ENCODE peak calls at places on chromosomes 3 and 15, in nine cellular contexts. C is breast epithelium, I is heart left ventricle, O is IMR-90, J is body of pancreas, G is transverse colon, T is HepG2, Q is stomach, S is esophagus squamous epithelium. A is an unnamed sample.

GRCh38 chr3:6449099-6449498 is 411.8 kb upstream of the GRM7 start:
- DNase-seq in G (no peak), S (no peak), O (no peak), I (no peak), T (no peak), Q (no peak), C (no peak), J (no peak), A (no peak)

GRCh38 chr3:100073555-100074307 is 40.6 kb downstream of the FILIP1L start:
- DNase-seq in G (peak; percentile 26), I (peak; percentile 63), T (no peak), O (peak; percentile 97), Q (no peak), J (no peak), C (no peak), S (no peak), A (peak; percentile 21)

GRCh38 chr15:75051161-75051560 is 27.8 kb downstream of the PPCDC start:
- DNase-seq in S (no peak), T (no peak), G (no peak), Q (no peak), I (peak; percentile 80), J (no peak), C (no peak), O (no peak), A (no peak)

GRCh38 chr15:69435980-69436379 is 16.6 kb upstream of the RPLP1 start:
- DNase-seq in Q (no peak), O (no peak), C (no peak), I (no peak), T (no peak), G (no peak), S (no peak), J (no peak), A (no peak)

GRCh38 chr3:118067439-118067838 is 967.2 kb downstream of the IGSF11 start:
- DNase-seq in T (no peak), J (no peak), S (no peak), G (no peak), Q (no peak), I (no peak), C (no peak), O (no peak), A (no peak)

GRCh38 chr3:184523825-184524615 is 37.6 kb upstream of the EPHB3 start:
- DNase-seq in G (no peak), O (peak; percentile 67), C (no peak), J (peak; percentile 30), Q (no peak), I (no peak), S (no peak), T (no peak), A (no peak)

GRCh38 chr15:69493406-69493805 is 40.8 kb downstream of the RPLP1 start:
- DNase-seq in C (no peak), J (no peak), I (no peak), T (no peak), O (no peak), S (no peak), G (no peak), Q (no peak), A (no peak)

GRCh38 chr15:41281236-41281635 is 50.2 kb downstream of the CHP1 start:
- DNase-seq in C (no peak), G (no peak), O (peak; percentile 92), I (no peak), S (no peak), J (no peak), Q (no peak), T (peak; percentile 37), A (no peak)

GRCh38 chr15:40016224-40016865 is 22.6 kb downstream of the SRP14 start:
- DNase-seq in Q (no peak), S (no peak), J (no peak), C (no peak), G (no peak), I (no peak), O (peak; percentile 72), T (no peak), A (no peak)

GRCh38 chr3:12875857-12876451 is 34.6 kb upstream of the RPL32 start:
- DNase-seq in I (peak; percentile 71), Q (peak; percentile 62), S (no peak), C (no peak), J (peak; percentile 70), T (no peak), O (no peak), G (peak; percentile 46), A (no peak)

GRCh38 chr3:124172846-124173245 is 180.9 kb upstream of the ROPN1 start:
- DNase-seq in Q (no peak), O (no peak), S (no peak), G (no peak), I (no peak), C (no peak), T (no peak), J (peak; percentile 14), A (no peak)

GRCh38 chr3:71754610-71755253 is 1.1 kb downstream of the GPR27 start:
- DNase-seq in G (no peak), J (no peak), Q (no peak), O (no peak), I (no peak), C (no peak), T (no peak), S (no peak), A (no peak)

GRCh38 chr3:184795493-184796198 is 16.3 kb upstream of the VPS8 start:
- DNase-seq in G (no peak), O (no peak), C (no peak), Q (no peak), T (no peak), S (no peak), J (no peak), I (no peak), A (no peak)

GRCh38 chr3:36114353-36114752 is 266.0 kb upstream of the STAC start:
- DNase-seq in I (no peak), O (no peak), Q (no peak), C (no peak), S (no peak), T (no peak), G (no peak), J (no peak), A (no peak)

GRCh38 chr3:73296258-73296635 is 234.8 kb downstream of the EBLN2 start:
- DNase-seq in S (no peak), Q (no peak), I (no peak), O (no peak), T (no peak), G (no peak), C (no peak), J (no peak), A (no peak)

GRCh38 chr15:69585937-69586336 is 133.3 kb downstream of the RPLP1 start:
- DNase-seq in O (no peak), I (no peak), J (no peak), T (no peak), C (no peak), S (no peak), G (no peak), Q (no peak), A (no peak)

GRCh38 chr3:42377681-42378080 is 32.7 kb downstream of the LYZL4 start:
- DNase-seq in S (no peak), T (no peak), O (no peak), G (no peak), C (no peak), J (no peak), Q (no peak), I (no peak), A (no peak)

GRCh38 chr3:31253782-31254181 is 278.9 kb upstream of the STT3B start:
- DNase-seq in G (no peak), T (no peak), S (no peak), I (no peak), J (no peak), O (no peak), Q (no peak), C (no peak), A (no peak)

GRCh38 chr15:62110000-62110851 is 43.4 kb downstream of the C2CD4A start:
- DNase-seq in G (peak; percentile 31), I (no peak), C (no peak), Q (no peak), J (peak; percentile 60), T (no peak), S (no peak), O (peak; percentile 62), A (no peak)

GRCh38 chr3:192851821-192852352 is 65.8 kb downstream of the MB21D2 start:
- DNase-seq in G (peak; percentile 81), C (peak; percentile 93), S (no peak), Q (peak; percentile 88), O (peak; percentile 42), J (peak; percentile 91), T (peak; percentile 86), I (no peak), A (peak; percentile 91)
- TF ChIP-seq POLR2A in G (no peak), C (no peak), S (no peak), Q (no peak), O (no peak), J (no peak), T (no peak), I (no peak), A (no peak)

DNA sequence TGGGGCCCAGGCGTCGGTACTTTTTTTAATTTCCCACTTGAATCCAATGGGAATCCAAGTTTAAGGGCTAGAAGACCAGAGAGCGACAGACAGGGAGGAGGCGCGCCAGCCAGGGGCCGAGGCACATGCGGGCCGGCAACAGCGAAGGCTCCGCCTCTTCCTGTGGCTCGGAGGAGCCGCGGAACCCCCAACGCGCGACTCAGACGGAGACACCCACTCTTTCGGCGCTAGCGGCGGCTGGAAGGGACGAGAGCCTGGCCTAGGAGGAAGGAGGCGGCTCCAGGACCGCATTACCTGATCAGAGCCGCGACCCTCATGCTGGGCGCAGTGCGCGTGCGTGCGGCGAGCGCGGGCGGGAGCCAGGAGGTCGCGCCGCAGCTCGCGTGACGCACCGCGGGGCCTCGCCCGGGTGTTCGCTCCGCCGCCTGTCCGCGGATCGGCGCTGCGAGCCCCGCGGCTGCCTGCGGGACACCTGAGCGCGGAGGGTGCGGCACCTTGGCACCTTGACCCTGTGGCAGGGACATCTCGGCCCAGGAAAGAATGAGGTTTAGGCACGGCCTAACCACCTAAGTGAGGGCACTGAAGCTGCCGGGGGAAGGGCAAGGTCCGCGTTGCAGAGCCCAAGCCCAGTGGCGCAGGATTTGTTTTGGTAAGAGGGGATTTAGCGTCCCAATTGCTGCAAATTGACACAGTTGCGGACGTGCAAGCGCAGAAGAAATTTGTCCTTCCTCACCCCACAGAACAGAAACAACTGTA is at the start of gene DPH6:
- DNase-seq in J (peak; percentile 86), S (no peak), I (peak; percentile 90), T (peak; percentile 67), G (peak; percentile 82), Q (peak; percentile 81), C (peak; percentile 70), O (peak; percentile 79), A (peak; percentile 94)
- TF ChIP-seq POLR2A in J (peak; percentile 68), S (no peak), I (no peak), T (peak; percentile 78), G (peak; percentile 72), Q (no peak), C (peak; percentile 19), O (peak; percentile 79), A (no peak)

GRCh38 chr3:93979850-93980677 is at the start of gene ARL13B:
- DNase-seq in Q (peak; percentile 97), S (peak; percentile 87), J (peak; percentile 99), I (peak; percentile 98), T (peak; percentile 98), C (peak; percentile 94), O (peak; percentile 98), G (peak; percentile 98), A (peak; percentile 99)
- TF ChIP-seq POLR2A in Q (no peak), S (no peak), J (peak; percentile 20), I (no peak), T (peak; percentile 77), C (peak; percentile 57), O (peak; percentile 80), G (peak; percentile 79), A (no peak)

DNA sequence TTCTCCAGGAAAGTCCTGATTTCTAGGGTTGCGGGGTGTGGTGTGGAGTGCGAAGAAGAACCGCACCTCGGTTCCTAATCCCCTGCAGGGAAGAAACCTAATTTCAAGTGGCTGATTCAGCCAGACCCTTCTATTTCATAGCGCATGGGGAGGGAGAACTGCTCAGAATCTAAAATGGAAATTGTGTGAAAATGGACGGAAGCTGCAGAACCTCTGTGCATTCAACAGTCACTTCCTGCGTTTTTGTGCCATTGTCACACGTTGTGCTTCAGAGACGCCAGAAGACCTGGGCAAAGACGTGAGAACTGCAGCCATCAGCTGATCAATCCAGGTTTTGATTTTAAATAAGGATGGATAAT is 1.2 kb downstream of the SIDT1 start:
- DNase-seq in O (no peak), T (no peak), S (no peak), Q (no peak), I (no peak), C (no peak), G (no peak), J (no peak), A (no peak)
- TF ChIP-seq POLR2A in O (no peak), T (no peak), S (no peak), Q (no peak), I (no peak), C (no peak), G (no peak), J (no peak), A (no peak)

A was measured in lower leg skin.